ENCODE peak calls at places on chromosomes 1 and 21, in ten cellular contexts. I, X, N, F, A, U, L, S, J and B are unnamed samples.
A peak's percentile ranks its signal among the peaks of the same experiment; 100 is the strongest.

GRCh38 chr1:10211805-10212405 is 1.5 kb downstream of the KIF1B start:
- DNase-seq in I (peak; percentile 63), X (no peak), N (no peak), F (no peak), A (no peak), U (no peak), L (no peak), S (peak; percentile 48), J (no peak), B (peak; percentile 66)

GRCh38 chr21:23695449-23695848 is 1911.8 kb downstream of the MRPL39 start:
- DNase-seq in I (no peak), X (no peak), N (no peak), F (no peak), A (no peak), U (no peak), L (no peak), S (no peak), J (no peak), B (no peak)

GRCh38 chr1:202217951-202218350 is 24.4 kb downstream of the LGR6 start:
- DNase-seq in I (no peak), X (no peak), N (no peak), F (no peak), A (no peak), U (no peak), L (no peak), S (no peak), J (no peak), B (no peak)

GRCh38 chr21:42369821-42370220 is 3.5 kb upstream of the TFF1 start:
- DNase-seq in I (no peak), X (peak; percentile 70), N (no peak), F (no peak), A (no peak), U (no peak), L (no peak), S (peak; percentile 27), J (no peak), B (no peak)

GRCh38 chr1:923991-924618 is 382 bp downstream of the SAMD11 start:
- DNase-seq in I (no peak), X (peak; percentile 39), N (no peak), F (no peak), A (no peak), U (no peak), L (no peak), S (no peak), J (no peak), B (no peak)

GRCh38 chr1:78676347-78676982 is 26.8 kb downstream of the IFI44 start:
- DNase-seq in I (peak; percentile 74), X (peak; percentile 31), N (peak; percentile 13), F (no peak), A (peak; percentile 78), U (peak; percentile 56), L (no peak), S (no peak), J (no peak), B (peak; percentile 74)

GRCh38 chr1:61446531-61446991 is 278.4 kb downstream of the TM2D1 start:
- DNase-seq in I (no peak), X (no peak), N (no peak), F (no peak), A (no peak), U (no peak), L (no peak), S (no peak), J (no peak), B (no peak)

GRCh38 chr1:228867951-228868730 is 132.9 kb downstream of the RHOU start:
- DNase-seq in I (no peak), X (no peak), N (no peak), F (no peak), A (no peak), U (no peak), L (no peak), S (no peak), J (no peak), B (no peak)

GRCh38 chr1:60874703-60875102 is 207.7 kb upstream of the NFIA start:
- DNase-seq in I (peak; percentile 53), X (no peak), N (no peak), F (no peak), A (peak; percentile 16), U (no peak), L (no peak), S (no peak), J (no peak), B (peak; percentile 69)

GRCh38 chr1:55836086-55836485 is 620.9 kb upstream of the USP24 start:
- DNase-seq in I (no peak), X (no peak), N (no peak), F (no peak), A (no peak), U (no peak), L (no peak), S (no peak), J (no peak), B (no peak)

GRCh38 chr1:43348343-43348808 is 10.4 kb upstream of the CDC20 start:
- DNase-seq in I (no peak), X (peak; percentile 55), N (no peak), F (no peak), A (no peak), U (no peak), L (no peak), S (no peak), J (no peak), B (no peak)

GRCh38 chr21:45036630-45037029 is 37.8 kb upstream of the ADARB1 start:
- DNase-seq in I (no peak), X (no peak), N (no peak), F (no peak), A (no peak), U (no peak), L (no peak), S (no peak), J (no peak), B (no peak)

GRCh38 chr1:41621791-41622190 is 137.3 kb upstream of the EDN2 start:
- DNase-seq in I (no peak), X (no peak), N (no peak), F (no peak), A (no peak), U (peak; percentile 3), L (no peak), S (no peak), J (no peak), B (no peak)

GRCh38 chr21:26850116-26850643 is 5.0 kb upstream of the ADAMTS1 start:
- DNase-seq in I (peak; percentile 61), X (no peak), N (no peak), F (no peak), A (peak; percentile 59), U (no peak), L (no peak), S (no peak), J (no peak), B (peak; percentile 50)

GRCh38 chr1:66256629-66257575 is 277.1 kb upstream of the SGIP1 start:
- DNase-seq in I (peak; percentile 82), X (no peak), N (no peak), F (no peak), A (no peak), U (no peak), L (no peak), S (no peak), J (no peak), B (no peak)

GRCh38 chr1:246121533-246121932 is 385.5 kb downstream of the SMYD3 start:
- DNase-seq in I (peak; percentile 46), X (no peak), N (no peak), F (no peak), A (peak; percentile 28), U (no peak), L (no peak), S (no peak), J (no peak), B (no peak)

GRCh38 chr1:8423134-8423701 is 105.3 kb downstream of the SLC45A1 start:
- DNase-seq in I (peak; percentile 46), X (no peak), N (no peak), F (peak; percentile 54), A (no peak), U (peak; percentile 45), L (no peak), S (no peak), J (no peak), B (no peak)

GRCh38 chr1:4380564-4381168 is 273.7 kb upstream of the AJAP1 start:
- DNase-seq in I (peak; percentile 1), X (no peak), N (no peak), F (no peak), A (no peak), U (no peak), L (no peak), S (no peak), J (no peak), B (peak; percentile 60)

GRCh38 chr1:235160395-235160964 is 570 bp downstream of the RBM34 start:
- DNase-seq in I (no peak), X (no peak), N (no peak), F (no peak), A (peak; percentile 64), U (no peak), L (no peak), S (no peak), J (no peak), B (peak; percentile 80)

GRCh38 chr21:44375281-44375651 is 21.8 kb downstream of the TRPM2 start:
- DNase-seq in I (no peak), X (no peak), N (no peak), F (no peak), A (no peak), U (no peak), L (no peak), S (no peak), J (no peak), B (no peak)

GRCh38 chr1:37764888-37765441 is at the start of gene EPHA10:
- DNase-seq in I (no peak), X (peak; percentile 78), N (no peak), F (no peak), A (no peak), U (no peak), L (peak; percentile 64), S (peak; percentile 88), J (no peak), B (no peak)

GRCh38 chr21:38121888-38122705 is 134.7 kb upstream of the KCNJ15 start:
- DNase-seq in I (peak; percentile 11), X (no peak), N (no peak), F (no peak), A (no peak), U (no peak), L (no peak), S (no peak), J (no peak), B (no peak)

GRCh38 chr1:57966751-57967406 is 543.0 kb upstream of the DAB1 start:
- DNase-seq in I (peak; percentile 9), X (peak; percentile 78), N (no peak), F (no peak), A (no peak), U (peak; percentile 24), L (no peak), S (no peak), J (no peak), B (peak; percentile 1)

GRCh38 chr1:103514920-103515503 is 10.5 kb upstream of the RNPC3 start:
- DNase-seq in I (peak; percentile 66), X (peak; percentile 23), N (no peak), F (no peak), A (peak; percentile 63), U (peak; percentile 30), L (no peak), S (no peak), J (no peak), B (peak; percentile 64)

GRCh38 chr1:101357444-101357986 is 120.7 kb downstream of the S1PR1 start:
- DNase-seq in I (peak; percentile 83), X (peak; percentile 88), N (no peak), F (peak; percentile 52), A (peak; percentile 80), U (peak; percentile 90), L (peak; percentile 23), S (no peak), J (no peak), B (peak; percentile 80)

GRCh38 chr1:32878183-32878582 is 7.5 kb upstream of the FNDC5 start:
- DNase-seq in I (peak; percentile 36), X (peak; percentile 77), N (no peak), F (peak; percentile 14), A (peak; percentile 30), U (no peak), L (no peak), S (peak; percentile 52), J (no peak), B (peak; percentile 59)